ENCODE peak calls at places on chromosomes 4 and X, in ten cellular contexts. R, T, E, A, Z, S, I, B, O and G are unnamed samples.

GRCh38 chr4:52873861-52874343 is 11.8 kb downstream of the RASL11B start:
- DNase-seq in B (no peak), S (no peak), Z (peak), E (no peak), O (no peak), A (no peak), I (peak), R (no peak), T (no peak), G (no peak)

GRCh38 chr4:174437324-174437723 is 85.0 kb downstream of the HPGD start:
- DNase-seq in B (peak), I (peak), Z (no peak), E (no peak), O (no peak), R (no peak), A (no peak), S (no peak), T (no peak), G (no peak)

GRCh38 chrX:130091976-130092522 is 18.2 kb downstream of the ELF4 start:
- DNase-seq in R (peak), T (peak), Z (peak), S (no peak), B (no peak), I (no peak), O (no peak), E (peak), A (peak), G (peak)

GRCh38 chr4:1198070-1198844 is 25.9 kb upstream of the SPON2 start:
- DNase-seq in E (no peak), O (no peak), B (no peak), I (no peak), Z (peak), T (no peak), R (no peak), S (no peak), A (no peak), G (no peak)

GRCh38 chr4:67983333-67983732 is 20.0 kb upstream of the TMPRSS11A start:
- DNase-seq in E (no peak), S (no peak), B (no peak), I (no peak), Z (no peak), A (no peak), T (no peak), R (no peak), O (no peak), G (no peak)

GRCh38 chr4:73142995-73143547 is 73.6 kb upstream of the COX18 start:
- DNase-seq in E (no peak), R (no peak), I (no peak), T (no peak), A (no peak), Z (no peak), O (no peak), S (no peak), B (no peak), G (no peak)

GRCh38 chrX:87516716-87517115 is 886 bp upstream of the KLHL4 start:
- DNase-seq in O (no peak), A (no peak), S (no peak), T (no peak), B (peak), R (no peak), I (peak), Z (no peak), E (no peak), G (no peak)

GRCh38 chr4:1497189-1497801 is 91.1 kb upstream of the NKX1-1 start:
- DNase-seq in T (no peak), R (no peak), A (no peak), B (no peak), I (no peak), O (no peak), Z (no peak), S (no peak), E (no peak), G (no peak)

GRCh38 chr4:100557306-100557705 is 39.5 kb upstream of the EMCN start:
- DNase-seq in E (no peak), S (no peak), I (no peak), B (no peak), A (no peak), R (no peak), T (no peak), Z (no peak), O (no peak), G (no peak)

GRCh38 chr4:107791902-107792301 is 32.8 kb upstream of the SGMS2 start:
- DNase-seq in A (no peak), B (no peak), S (no peak), T (no peak), Z (no peak), O (no peak), I (no peak), R (no peak), E (no peak), G (no peak)

GRCh38 chr4:160299608-160300007 is 1196.7 kb downstream of the RAPGEF2 start:
- DNase-seq in E (no peak), I (no peak), O (no peak), S (no peak), T (no peak), R (no peak), Z (no peak), A (no peak), B (no peak), G (no peak)

GRCh38 chrX:13699183-13699826 is 10.4 kb downstream of the RAB9A start:
- DNase-seq in R (no peak), Z (no peak), E (no peak), B (peak), I (peak), A (no peak), T (no peak), O (no peak), S (no peak), G (no peak)

GRCh38 chrX:46325312-46325877 is 219.8 kb downstream of the ZNF674 start:
- DNase-seq in Z (peak), E (no peak), T (peak), A (peak), O (no peak), R (no peak), B (peak), S (no peak), I (peak), G (peak)

GRCh38 chrX:149040873-149041535 is 464.1 kb downstream of the IDS start:
- DNase-seq in O (no peak), S (no peak), T (no peak), Z (no peak), A (no peak), I (peak), B (no peak), R (no peak), E (no peak), G (no peak)

GRCh38 chr4:66266035-66266434 is 595.7 kb upstream of the EPHA5 start:
- DNase-seq in I (no peak), R (no peak), B (no peak), O (no peak), E (no peak), A (no peak), T (no peak), Z (no peak), S (no peak), G (no peak)

GRCh38 chr4:80989921-80990544 is 40.5 kb upstream of the BMP3 start:
- DNase-seq in S (peak), O (peak), A (no peak), T (no peak), I (peak), R (no peak), B (peak), E (peak), Z (no peak), G (no peak)

GRCh38 chrX:104316739-104317138 is 62.0 kb upstream of the ESX1 start:
- DNase-seq in B (no peak), I (no peak), T (no peak), R (no peak), Z (no peak), O (no peak), S (no peak), E (no peak), A (no peak), G (no peak)

GRCh38 chr4:175891863-175892262 is 79.8 kb upstream of the GPM6A start:
- DNase-seq in O (no peak), Z (no peak), E (peak), S (no peak), T (no peak), I (peak), A (no peak), R (no peak), B (no peak), G (no peak)

GRCh38 chr4:139833131-139833930 is 167.7 kb downstream of the MGST2 start:
- DNase-seq in R (no peak), T (no peak), I (no peak), B (no peak), Z (no peak), O (no peak), E (no peak), S (no peak), A (no peak), G (no peak)

GRCh38 chr4:175998782-175999181 is 66.9 kb upstream of the WDR17 start:
- DNase-seq in B (no peak), S (no peak), A (no peak), T (no peak), O (no peak), I (peak), Z (no peak), E (no peak), R (no peak), G (no peak)

GRCh38 chr4:23878912-23879732 is 10.7 kb downstream of the PPARGC1A start:
- DNase-seq in B (no peak), I (no peak), S (no peak), R (no peak), E (no peak), T (no peak), A (no peak), O (no peak), Z (no peak), G (no peak)

GRCh38 chr4:19623866-19624265 is 627.8 kb upstream of the SLIT2 start:
- DNase-seq in S (no peak), O (no peak), T (no peak), B (no peak), A (no peak), E (no peak), I (peak), R (no peak), Z (no peak), G (no peak)

GRCh38 chr4:101126044-101126443 is 221.3 kb downstream of the PPP3CA start:
- DNase-seq in B (no peak), R (no peak), A (no peak), O (no peak), I (peak), S (no peak), T (no peak), Z (no peak), E (peak), G (no peak)

GRCh38 chr4:123706961-123707360 is 310.4 kb downstream of the SPRY1 start:
- DNase-seq in A (no peak), Z (no peak), S (no peak), B (no peak), I (peak), R (no peak), T (no peak), E (no peak), O (no peak), G (no peak)

GRCh38 chr4:3291969-3292570 is 751 bp upstream of the RGS12 start:
- DNase-seq in I (peak), S (no peak), E (no peak), O (peak), A (no peak), T (no peak), R (no peak), B (no peak), Z (no peak), G (peak)

GRCh38 chr4:107736924-107737448 is 17.0 kb upstream of the PAPSS1 start:
- DNase-seq in O (no peak), A (peak), T (peak), Z (peak), S (peak), B (no peak), I (peak), E (peak), R (no peak), G (no peak)

GRCh38 chrX:139058831-139059495 is 347.4 kb upstream of the FGF13 start:
- DNase-seq in S (no peak), B (no peak), Z (no peak), T (no peak), E (no peak), O (no peak), I (peak), R (no peak), A (no peak), G (no peak)

GRCh38 chrX:130213376-130213775 is 41.6 kb downstream of the RAB33A start:
- DNase-seq in B (no peak), Z (no peak), T (no peak), S (no peak), O (no peak), A (no peak), R (no peak), I (no peak), E (no peak), G (no peak)

GRCh38 chrX:56368962-56369361 is 136.8 kb downstream of the KLF8 start:
- DNase-seq in A (no peak), Z (no peak), T (no peak), E (peak), B (no peak), O (no peak), S (no peak), R (no peak), I (no peak), G (no peak)

GRCh38 chrX:85243155-85243554 is 424 bp downstream of the SATL1 start:
- DNase-seq in B (no peak), R (no peak), A (no peak), E (no peak), S (peak), I (no peak), T (no peak), Z (no peak), O (no peak), G (no peak)